ENCODE peak calls at places on chromosomes 11 and 22, in eight cellular contexts. I is GM03348; K is H1; A is endothelial cell; O is activated CD4-positive, alpha-beta T cell treated with anti-CD3 and anti-CD28 coated beads, Interleukin-2, amount 50 U/mL, for 48 hours; Y is activated effector memory CD4-positive, alpha-beta T cell treated with anti-CD3 and anti-CD28 coated beads, Interleukin-2, amount 50 U/mL, for 16 hours; E is foreskin keratinocyte; V is SK-MEL-5. N is an unnamed sample.
A peak's percentile ranks its signal among the peaks of the same experiment; 100 is the strongest.

GRCh38 chr22:42299586-42300285 is 29.3 kb upstream of the TCF20 start:
- DNase-seq in Y (peak; percentile 87), A (no peak), K (no peak), V (no peak), O (peak; percentile 52), E (no peak), I (no peak), N (no peak)

GRCh38 chr11:45919276-45919675 is 1.6 kb upstream of the PEX16 start:
- DNase-seq in V (no peak), Y (no peak), K (no peak), O (no peak), I (no peak), A (no peak), E (no peak), N (peak; percentile 28)

GRCh38 chr22:25281675-25282345 is 62.4 kb downstream of the CRYBB2 start:
- DNase-seq in V (no peak), E (no peak), A (peak; percentile 12), Y (no peak), K (no peak), O (no peak), I (no peak), N (no peak)

GRCh38 chr11:46120361-46120710 is 918 bp downstream of the PHF21A start:
- DNase-seq in Y (peak; percentile 72), A (peak; percentile 31), O (peak; percentile 25), K (no peak), E (no peak), I (no peak), V (no peak), N (peak; percentile 28)

GRCh38 chr22:39275814-39276443 is 31.1 kb upstream of the PDGFB start:
- DNase-seq in V (no peak), E (no peak), I (no peak), Y (no peak), O (no peak), K (no peak), A (no peak), N (no peak)

GRCh38 chr11:101091781-101092180 is 37.8 kb downstream of the PGR start:
- DNase-seq in O (no peak), V (no peak), K (no peak), I (no peak), A (no peak), Y (no peak), E (no peak), N (no peak)

GRCh38 chr22:25835348-25835747 is 93.4 kb downstream of the MYO18B start:
- DNase-seq in O (no peak), K (no peak), A (no peak), Y (no peak), V (no peak), I (no peak), E (no peak), N (no peak)

GRCh38 chr11:70861534-70861933 is 390.8 kb downstream of the SHANK2 start:
- DNase-seq in Y (no peak), K (no peak), E (no peak), A (no peak), V (no peak), I (no peak), O (no peak), N (no peak)

GRCh38 chr11:72224587-72225410 is at the start of gene INPPL1:
- DNase-seq in E (no peak), Y (peak; percentile 79), V (peak; percentile 72), A (peak; percentile 58), O (peak; percentile 59), I (peak; percentile 69), K (no peak), N (peak; percentile 39)

GRCh38 chr11:67998150-67999045 is 5.5 kb downstream of the UNC93B1 start:
- DNase-seq in V (no peak), I (no peak), O (no peak), A (no peak), Y (no peak), K (no peak), E (no peak), N (no peak)

GRCh38 chr11:114008331-114008730 is 33.4 kb downstream of the HTR3A start:
- DNase-seq in I (no peak), K (no peak), A (no peak), V (no peak), O (no peak), E (no peak), Y (no peak), N (no peak)

GRCh38 chr11:35714882-35715612 is 52.5 kb downstream of the TRIM44 start:
- DNase-seq in K (no peak), Y (no peak), I (peak; percentile 14), E (no peak), O (peak; percentile 13), V (no peak), A (no peak), N (no peak)

GRCh38 chr11:119647254-119647653 is 81.7 kb downstream of the NECTIN1 start:
- DNase-seq in Y (no peak), I (no peak), K (no peak), V (no peak), A (no peak), E (no peak), O (no peak), N (no peak)